ENCODE peak calls at places on chromosomes 5 and 9, in eight cellular contexts. One of them, this sample, is unnamed.

GRCh38 chr9:68974431-68974830 is 39.5 kb downstream of the PRKACG start:
- DNase-seq in stimulated activated CD8-positive, alpha-beta memory T cell treated with anti-CD3 and anti-CD28 coated beads, Interleukin-12 subunit alpha, Interleukin-12 subunit beta, amount 100 ng/mL, for 1 hour: no peak
- DNase-seq in head of caudate nucleus: no peak
- DNase-seq in activated naive CD8-positive, alpha-beta T cell treated with anti-CD3 and anti-CD28 coated beads, Interleukin-2, amount 50 U/mL, for 24 hours: no peak
- DNase-seq in posterior cingulate gyrus: no peak
- DNase-seq in NCI-H2081: no peak
- DNase-seq in naive thymus-derived CD8-positive, alpha-beta T cell: no peak
- DNase-seq in EL: no peak
- DNase-seq in this sample: no peak

GRCh38 chr5:67012241-67012640 is 184.4 kb downstream of the CD180 start:
- DNase-seq in head of caudate nucleus: no peak
- DNase-seq in posterior cingulate gyrus: no peak
- DNase-seq in NCI-H2081: no peak
- DNase-seq in naive thymus-derived CD8-positive, alpha-beta T cell: no peak
- DNase-seq in stimulated activated CD8-positive, alpha-beta memory T cell treated with anti-CD3 and anti-CD28 coated beads, Interleukin-12 subunit alpha, Interleukin-12 subunit beta, amount 100 ng/mL, for 1 hour: no peak
- DNase-seq in activated naive CD8-positive, alpha-beta T cell treated with anti-CD3 and anti-CD28 coated beads, Interleukin-2, amount 50 U/mL, for 24 hours: no peak
- DNase-seq in EL: no peak
- DNase-seq in this sample: no peak

GRCh38 chr5:4042311-4042710 is 446.7 kb downstream of the IRX1 start:
- DNase-seq in head of caudate nucleus: no peak
- DNase-seq in stimulated activated CD8-positive, alpha-beta memory T cell treated with anti-CD3 and anti-CD28 coated beads, Interleukin-12 subunit alpha, Interleukin-12 subunit beta, amount 100 ng/mL, for 1 hour: no peak
- DNase-seq in posterior cingulate gyrus: no peak
- DNase-seq in naive thymus-derived CD8-positive, alpha-beta T cell: no peak
- DNase-seq in EL: no peak
- DNase-seq in NCI-H2081: no peak
- DNase-seq in activated naive CD8-positive, alpha-beta T cell treated with anti-CD3 and anti-CD28 coated beads, Interleukin-2, amount 50 U/mL, for 24 hours: no peak
- DNase-seq in this sample: no peak

GRCh38 chr9:116499434-116499833 is 187.7 kb upstream of the TRIM32 start:
- DNase-seq in naive thymus-derived CD8-positive, alpha-beta T cell: no peak
- DNase-seq in EL: no peak
- DNase-seq in posterior cingulate gyrus: no peak
- DNase-seq in activated naive CD8-positive, alpha-beta T cell treated with anti-CD3 and anti-CD28 coated beads, Interleukin-2, amount 50 U/mL, for 24 hours: no peak
- DNase-seq in head of caudate nucleus: no peak
- DNase-seq in stimulated activated CD8-positive, alpha-beta memory T cell treated with anti-CD3 and anti-CD28 coated beads, Interleukin-12 subunit alpha, Interleukin-12 subunit beta, amount 100 ng/mL, for 1 hour: no peak
- DNase-seq in NCI-H2081: no peak
- DNase-seq in this sample: no peak

GRCh38 chr5:105506692-105507277 is 1944.2 kb upstream of the NUDT12 start:
- DNase-seq in NCI-H2081: peak
- DNase-seq in stimulated activated CD8-positive, alpha-beta memory T cell treated with anti-CD3 and anti-CD28 coated beads, Interleukin-12 subunit alpha, Interleukin-12 subunit beta, amount 100 ng/mL, for 1 hour: no peak
- DNase-seq in naive thymus-derived CD8-positive, alpha-beta T cell: no peak
- DNase-seq in posterior cingulate gyrus: no peak
- DNase-seq in activated naive CD8-positive, alpha-beta T cell treated with anti-CD3 and anti-CD28 coated beads, Interleukin-2, amount 50 U/mL, for 24 hours: no peak
- DNase-seq in EL: no peak
- DNase-seq in head of caudate nucleus: no peak
- DNase-seq in this sample: no peak

GRCh38 chr9:125953314-125954019 is 206.3 kb downstream of the PBX3 start:
- DNase-seq in NCI-H2081: no peak
- DNase-seq in EL: no peak
- DNase-seq in activated naive CD8-positive, alpha-beta T cell treated with anti-CD3 and anti-CD28 coated beads, Interleukin-2, amount 50 U/mL, for 24 hours: no peak
- DNase-seq in stimulated activated CD8-positive, alpha-beta memory T cell treated with anti-CD3 and anti-CD28 coated beads, Interleukin-12 subunit alpha, Interleukin-12 subunit beta, amount 100 ng/mL, for 1 hour: no peak
- DNase-seq in head of caudate nucleus: no peak
- DNase-seq in naive thymus-derived CD8-positive, alpha-beta T cell: no peak
- DNase-seq in posterior cingulate gyrus: no peak
- DNase-seq in this sample: no peak

GRCh38 chr5:11509793-11510192 is 394.5 kb downstream of the CTNND2 start:
- DNase-seq in head of caudate nucleus: no peak
- DNase-seq in stimulated activated CD8-positive, alpha-beta memory T cell treated with anti-CD3 and anti-CD28 coated beads, Interleukin-12 subunit alpha, Interleukin-12 subunit beta, amount 100 ng/mL, for 1 hour: no peak
- DNase-seq in EL: no peak
- DNase-seq in NCI-H2081: no peak
- DNase-seq in naive thymus-derived CD8-positive, alpha-beta T cell: no peak
- DNase-seq in activated naive CD8-positive, alpha-beta T cell treated with anti-CD3 and anti-CD28 coated beads, Interleukin-2, amount 50 U/mL, for 24 hours: no peak
- DNase-seq in posterior cingulate gyrus: no peak
- DNase-seq in this sample: no peak

GRCh38 chr5:172946146-172946545 is 13.1 kb upstream of the RPL26L1 start:
- DNase-seq in stimulated activated CD8-positive, alpha-beta memory T cell treated with anti-CD3 and anti-CD28 coated beads, Interleukin-12 subunit alpha, Interleukin-12 subunit beta, amount 100 ng/mL, for 1 hour: no peak
- DNase-seq in EL: no peak
- DNase-seq in head of caudate nucleus: no peak
- DNase-seq in posterior cingulate gyrus: no peak
- DNase-seq in NCI-H2081: no peak
- DNase-seq in activated naive CD8-positive, alpha-beta T cell treated with anti-CD3 and anti-CD28 coated beads, Interleukin-2, amount 50 U/mL, for 24 hours: no peak
- DNase-seq in naive thymus-derived CD8-positive, alpha-beta T cell: no peak
- DNase-seq in this sample: no peak

GRCh38 chr5:40082313-40082712 is 597.4 kb upstream of the PTGER4 start:
- DNase-seq in EL: no peak
- DNase-seq in NCI-H2081: no peak
- DNase-seq in posterior cingulate gyrus: no peak
- DNase-seq in naive thymus-derived CD8-positive, alpha-beta T cell: no peak
- DNase-seq in stimulated activated CD8-positive, alpha-beta memory T cell treated with anti-CD3 and anti-CD28 coated beads, Interleukin-12 subunit alpha, Interleukin-12 subunit beta, amount 100 ng/mL, for 1 hour: no peak
- DNase-seq in activated naive CD8-positive, alpha-beta T cell treated with anti-CD3 and anti-CD28 coated beads, Interleukin-2, amount 50 U/mL, for 24 hours: no peak
- DNase-seq in head of caudate nucleus: no peak
- DNase-seq in this sample: no peak

GRCh38 chr9:98970532-98971041 is 26.9 kb downstream of the COL15A1 start:
- DNase-seq in NCI-H2081: no peak
- DNase-seq in EL: no peak
- DNase-seq in activated naive CD8-positive, alpha-beta T cell treated with anti-CD3 and anti-CD28 coated beads, Interleukin-2, amount 50 U/mL, for 24 hours: no peak
- DNase-seq in head of caudate nucleus: no peak
- DNase-seq in posterior cingulate gyrus: no peak
- DNase-seq in naive thymus-derived CD8-positive, alpha-beta T cell: no peak
- DNase-seq in stimulated activated CD8-positive, alpha-beta memory T cell treated with anti-CD3 and anti-CD28 coated beads, Interleukin-12 subunit alpha, Interleukin-12 subunit beta, amount 100 ng/mL, for 1 hour: no peak
- DNase-seq in this sample: no peak

GRCh38 chr5:41410307-41410706 is 100.1 kb downstream of the PLCXD3 start:
- DNase-seq in NCI-H2081: no peak
- DNase-seq in head of caudate nucleus: no peak
- DNase-seq in posterior cingulate gyrus: no peak
- DNase-seq in activated naive CD8-positive, alpha-beta T cell treated with anti-CD3 and anti-CD28 coated beads, Interleukin-2, amount 50 U/mL, for 24 hours: no peak
- DNase-seq in EL: no peak
- DNase-seq in stimulated activated CD8-positive, alpha-beta memory T cell treated with anti-CD3 and anti-CD28 coated beads, Interleukin-12 subunit alpha, Interleukin-12 subunit beta, amount 100 ng/mL, for 1 hour: no peak
- DNase-seq in naive thymus-derived CD8-positive, alpha-beta T cell: no peak
- DNase-seq in this sample: no peak

GRCh38 chr5:90645024-90645610 is 86.5 kb downstream of the ADGRV1 start:
- DNase-seq in stimulated activated CD8-positive, alpha-beta memory T cell treated with anti-CD3 and anti-CD28 coated beads, Interleukin-12 subunit alpha, Interleukin-12 subunit beta, amount 100 ng/mL, for 1 hour: no peak
- DNase-seq in activated naive CD8-positive, alpha-beta T cell treated with anti-CD3 and anti-CD28 coated beads, Interleukin-2, amount 50 U/mL, for 24 hours: no peak
- DNase-seq in head of caudate nucleus: no peak
- DNase-seq in NCI-H2081: no peak
- DNase-seq in EL: peak
- DNase-seq in posterior cingulate gyrus: no peak
- DNase-seq in naive thymus-derived CD8-positive, alpha-beta T cell: no peak
- DNase-seq in this sample: no peak

GRCh38 chr5:132058646-132059042 is 1.8 kb upstream of the IL3 start:
- DNase-seq in posterior cingulate gyrus: no peak
- DNase-seq in activated naive CD8-positive, alpha-beta T cell treated with anti-CD3 and anti-CD28 coated beads, Interleukin-2, amount 50 U/mL, for 24 hours: no peak
- DNase-seq in NCI-H2081: no peak
- DNase-seq in EL: no peak
- DNase-seq in stimulated activated CD8-positive, alpha-beta memory T cell treated with anti-CD3 and anti-CD28 coated beads, Interleukin-12 subunit alpha, Interleukin-12 subunit beta, amount 100 ng/mL, for 1 hour: no peak
- DNase-seq in head of caudate nucleus: no peak
- DNase-seq in naive thymus-derived CD8-positive, alpha-beta T cell: no peak
- DNase-seq in this sample: no peak

GRCh38 chr5:16736158-16736994 is 119.6 kb upstream of the RETREG1 start:
- DNase-seq in EL: peak
- DNase-seq in posterior cingulate gyrus: peak
- DNase-seq in activated naive CD8-positive, alpha-beta T cell treated with anti-CD3 and anti-CD28 coated beads, Interleukin-2, amount 50 U/mL, for 24 hours: no peak
- DNase-seq in head of caudate nucleus: peak
- DNase-seq in naive thymus-derived CD8-positive, alpha-beta T cell: no peak
- DNase-seq in NCI-H2081: peak
- DNase-seq in stimulated activated CD8-positive, alpha-beta memory T cell treated with anti-CD3 and anti-CD28 coated beads, Interleukin-12 subunit alpha, Interleukin-12 subunit beta, amount 100 ng/mL, for 1 hour: no peak
- DNase-seq in this sample: peak

GRCh38 chr5:58227858-58228257 is 232.0 kb downstream of the PLK2 start:
- DNase-seq in NCI-H2081: no peak
- DNase-seq in activated naive CD8-positive, alpha-beta T cell treated with anti-CD3 and anti-CD28 coated beads, Interleukin-2, amount 50 U/mL, for 24 hours: no peak
- DNase-seq in posterior cingulate gyrus: no peak
- DNase-seq in head of caudate nucleus: no peak
- DNase-seq in naive thymus-derived CD8-positive, alpha-beta T cell: no peak
- DNase-seq in EL: no peak
- DNase-seq in stimulated activated CD8-positive, alpha-beta memory T cell treated with anti-CD3 and anti-CD28 coated beads, Interleukin-12 subunit alpha, Interleukin-12 subunit beta, amount 100 ng/mL, for 1 hour: no peak
- DNase-seq in this sample: no peak

GRCh38 chr5:2388005-2388361 is 363.5 kb downstream of the IRX2 start:
- DNase-seq in NCI-H2081: no peak
- DNase-seq in stimulated activated CD8-positive, alpha-beta memory T cell treated with anti-CD3 and anti-CD28 coated beads, Interleukin-12 subunit alpha, Interleukin-12 subunit beta, amount 100 ng/mL, for 1 hour: no peak
- DNase-seq in naive thymus-derived CD8-positive, alpha-beta T cell: no peak
- DNase-seq in activated naive CD8-positive, alpha-beta T cell treated with anti-CD3 and anti-CD28 coated beads, Interleukin-2, amount 50 U/mL, for 24 hours: no peak
- DNase-seq in head of caudate nucleus: no peak
- DNase-seq in posterior cingulate gyrus: no peak
- DNase-seq in EL: no peak
- DNase-seq in this sample: no peak

GRCh38 chr5:33612386-33612785 is 171.6 kb downstream of the TARS1 start:
- DNase-seq in naive thymus-derived CD8-positive, alpha-beta T cell: no peak
- DNase-seq in activated naive CD8-positive, alpha-beta T cell treated with anti-CD3 and anti-CD28 coated beads, Interleukin-2, amount 50 U/mL, for 24 hours: no peak
- DNase-seq in posterior cingulate gyrus: no peak
- DNase-seq in EL: peak
- DNase-seq in NCI-H2081: no peak
- DNase-seq in stimulated activated CD8-positive, alpha-beta memory T cell treated with anti-CD3 and anti-CD28 coated beads, Interleukin-12 subunit alpha, Interleukin-12 subunit beta, amount 100 ng/mL, for 1 hour: no peak
- DNase-seq in head of caudate nucleus: no peak
- DNase-seq in this sample: no peak

GRCh38 chr5:16932401-16932800 is 3.7 kb downstream of the MYO10 start:
- DNase-seq in EL: no peak
- DNase-seq in posterior cingulate gyrus: no peak
- DNase-seq in stimulated activated CD8-positive, alpha-beta memory T cell treated with anti-CD3 and anti-CD28 coated beads, Interleukin-12 subunit alpha, Interleukin-12 subunit beta, amount 100 ng/mL, for 1 hour: no peak
- DNase-seq in NCI-H2081: no peak
- DNase-seq in activated naive CD8-positive, alpha-beta T cell treated with anti-CD3 and anti-CD28 coated beads, Interleukin-2, amount 50 U/mL, for 24 hours: no peak
- DNase-seq in head of caudate nucleus: no peak
- DNase-seq in naive thymus-derived CD8-positive, alpha-beta T cell: no peak
- DNase-seq in this sample: no peak

GRCh38 chr9:2800385-2801179 is 43.3 kb downstream of the PUM3 start:
- DNase-seq in posterior cingulate gyrus: no peak
- DNase-seq in NCI-H2081: no peak
- DNase-seq in stimulated activated CD8-positive, alpha-beta memory T cell treated with anti-CD3 and anti-CD28 coated beads, Interleukin-12 subunit alpha, Interleukin-12 subunit beta, amount 100 ng/mL, for 1 hour: no peak
- DNase-seq in EL: no peak
- DNase-seq in head of caudate nucleus: no peak
- DNase-seq in naive thymus-derived CD8-positive, alpha-beta T cell: no peak
- DNase-seq in activated naive CD8-positive, alpha-beta T cell treated with anti-CD3 and anti-CD28 coated beads, Interleukin-2, amount 50 U/mL, for 24 hours: no peak
- DNase-seq in this sample: no peak

GRCh38 chr9:137589441-137590122 is 730 bp downstream of the ZMYND19 start:
- DNase-seq in NCI-H2081: peak
- DNase-seq in posterior cingulate gyrus: no peak
- DNase-seq in stimulated activated CD8-positive, alpha-beta memory T cell treated with anti-CD3 and anti-CD28 coated beads, Interleukin-12 subunit alpha, Interleukin-12 subunit beta, amount 100 ng/mL, for 1 hour: no peak
- DNase-seq in activated naive CD8-positive, alpha-beta T cell treated with anti-CD3 and anti-CD28 coated beads, Interleukin-2, amount 50 U/mL, for 24 hours: peak
- DNase-seq in head of caudate nucleus: no peak
- DNase-seq in EL: peak
- DNase-seq in naive thymus-derived CD8-positive, alpha-beta T cell: peak
- DNase-seq in this sample: no peak

GRCh38 chr9:119004618-119004990 is 364.6 kb downstream of the BRINP1 start:
- DNase-seq in head of caudate nucleus: no peak
- DNase-seq in posterior cingulate gyrus: no peak
- DNase-seq in NCI-H2081: no peak
- DNase-seq in activated naive CD8-positive, alpha-beta T cell treated with anti-CD3 and anti-CD28 coated beads, Interleukin-2, amount 50 U/mL, for 24 hours: no peak
- DNase-seq in EL: peak
- DNase-seq in naive thymus-derived CD8-positive, alpha-beta T cell: no peak
- DNase-seq in stimulated activated CD8-positive, alpha-beta memory T cell treated with anti-CD3 and anti-CD28 coated beads, Interleukin-12 subunit alpha, Interleukin-12 subunit beta, amount 100 ng/mL, for 1 hour: no peak
- DNase-seq in this sample: no peak

GRCh38 chr5:59236448-59236847 is 653.6 kb downstream of the RAB3C start:
- DNase-seq in EL: no peak
- DNase-seq in NCI-H2081: no peak
- DNase-seq in head of caudate nucleus: no peak
- DNase-seq in naive thymus-derived CD8-positive, alpha-beta T cell: no peak
- DNase-seq in activated naive CD8-positive, alpha-beta T cell treated with anti-CD3 and anti-CD28 coated beads, Interleukin-2, amount 50 U/mL, for 24 hours: no peak
- DNase-seq in posterior cingulate gyrus: no peak
- DNase-seq in stimulated activated CD8-positive, alpha-beta memory T cell treated with anti-CD3 and anti-CD28 coated beads, Interleukin-12 subunit alpha, Interleukin-12 subunit beta, amount 100 ng/mL, for 1 hour: no peak
- DNase-seq in this sample: no peak

GRCh38 chr5:53023969-53024368 is 34.8 kb downstream of the ITGA2 start:
- DNase-seq in EL: peak
- DNase-seq in posterior cingulate gyrus: no peak
- DNase-seq in activated naive CD8-positive, alpha-beta T cell treated with anti-CD3 and anti-CD28 coated beads, Interleukin-2, amount 50 U/mL, for 24 hours: no peak
- DNase-seq in NCI-H2081: no peak
- DNase-seq in stimulated activated CD8-positive, alpha-beta memory T cell treated with anti-CD3 and anti-CD28 coated beads, Interleukin-12 subunit alpha, Interleukin-12 subunit beta, amount 100 ng/mL, for 1 hour: no peak
- DNase-seq in naive thymus-derived CD8-positive, alpha-beta T cell: no peak
- DNase-seq in head of caudate nucleus: no peak
- DNase-seq in this sample: no peak

GRCh38 chr5:150771034-150771795 is 7.3 kb upstream of the SMIM3 start:
- DNase-seq in head of caudate nucleus: no peak
- DNase-seq in NCI-H2081: no peak
- DNase-seq in naive thymus-derived CD8-positive, alpha-beta T cell: no peak
- DNase-seq in posterior cingulate gyrus: no peak
- DNase-seq in EL: no peak
- DNase-seq in stimulated activated CD8-positive, alpha-beta memory T cell treated with anti-CD3 and anti-CD28 coated beads, Interleukin-12 subunit alpha, Interleukin-12 subunit beta, amount 100 ng/mL, for 1 hour: no peak
- DNase-seq in activated naive CD8-positive, alpha-beta T cell treated with anti-CD3 and anti-CD28 coated beads, Interleukin-2, amount 50 U/mL, for 24 hours: no peak
- DNase-seq in this sample: no peak

GRCh38 chr5:1466631-1467265 is 21.5 kb upstream of the SLC6A3 start:
- DNase-seq in NCI-H2081: no peak
- DNase-seq in activated naive CD8-positive, alpha-beta T cell treated with anti-CD3 and anti-CD28 coated beads, Interleukin-2, amount 50 U/mL, for 24 hours: no peak
- DNase-seq in naive thymus-derived CD8-positive, alpha-beta T cell: no peak
- DNase-seq in stimulated activated CD8-positive, alpha-beta memory T cell treated with anti-CD3 and anti-CD28 coated beads, Interleukin-12 subunit alpha, Interleukin-12 subunit beta, amount 100 ng/mL, for 1 hour: no peak
- DNase-seq in EL: no peak
- DNase-seq in head of caudate nucleus: no peak
- DNase-seq in posterior cingulate gyrus: no peak
- DNase-seq in this sample: no peak

GRCh38 chr5:32020271-32020670 is 153.8 kb downstream of the GOLPH3 start:
- DNase-seq in naive thymus-derived CD8-positive, alpha-beta T cell: peak
- DNase-seq in head of caudate nucleus: no peak
- DNase-seq in posterior cingulate gyrus: no peak
- DNase-seq in NCI-H2081: no peak
- DNase-seq in EL: no peak
- DNase-seq in stimulated activated CD8-positive, alpha-beta memory T cell treated with anti-CD3 and anti-CD28 coated beads, Interleukin-12 subunit alpha, Interleukin-12 subunit beta, amount 100 ng/mL, for 1 hour: no peak
- DNase-seq in activated naive CD8-positive, alpha-beta T cell treated with anti-CD3 and anti-CD28 coated beads, Interleukin-2, amount 50 U/mL, for 24 hours: no peak
- DNase-seq in this sample: no peak

GRCh38 chr5:28967848-28968247 is 1929.5 kb upstream of the CDH9 start:
- DNase-seq in head of caudate nucleus: no peak
- DNase-seq in NCI-H2081: no peak
- DNase-seq in activated naive CD8-positive, alpha-beta T cell treated with anti-CD3 and anti-CD28 coated beads, Interleukin-2, amount 50 U/mL, for 24 hours: no peak
- DNase-seq in stimulated activated CD8-positive, alpha-beta memory T cell treated with anti-CD3 and anti-CD28 coated beads, Interleukin-12 subunit alpha, Interleukin-12 subunit beta, amount 100 ng/mL, for 1 hour: no peak
- DNase-seq in naive thymus-derived CD8-positive, alpha-beta T cell: no peak
- DNase-seq in posterior cingulate gyrus: no peak
- DNase-seq in EL: no peak
- DNase-seq in this sample: no peak

GRCh38 chr9:106526805-106527204 is 336.2 kb upstream of the ZNF462 start:
- DNase-seq in activated naive CD8-positive, alpha-beta T cell treated with anti-CD3 and anti-CD28 coated beads, Interleukin-2, amount 50 U/mL, for 24 hours: no peak
- DNase-seq in EL: no peak
- DNase-seq in posterior cingulate gyrus: no peak
- DNase-seq in NCI-H2081: no peak
- DNase-seq in head of caudate nucleus: no peak
- DNase-seq in stimulated activated CD8-positive, alpha-beta memory T cell treated with anti-CD3 and anti-CD28 coated beads, Interleukin-12 subunit alpha, Interleukin-12 subunit beta, amount 100 ng/mL, for 1 hour: no peak
- DNase-seq in naive thymus-derived CD8-positive, alpha-beta T cell: no peak
- DNase-seq in this sample: no peak